ENCODE peak calls at places on chromosomes 3 and 15, in five cellular contexts. X, Y, V, I and Q are unnamed samples.

GRCh38 chr3:194049394-194049793 is 86.6 kb upstream of the HES1 start:
- DNase-seq in X (no peak), Y (no peak), V (no peak), I (no peak), Q (no peak)

GRCh38 chr3:24128195-24129005 is 183.3 kb downstream of the NR1D2 start:
- DNase-seq in X (no peak), Y (no peak), V (no peak), I (peak), Q (no peak)

GRCh38 chr15:60729850-60730458 is 251.0 kb upstream of the ICE2 start:
- DNase-seq in X (no peak), Y (no peak), V (no peak), I (no peak), Q (no peak)

GRCh38 chr3:140270329-140270728 is 335.3 kb downstream of the CLSTN2 start:
- DNase-seq in X (no peak), Y (no peak), V (no peak), I (no peak), Q (no peak)

GRCh38 chr15:70096215-70096974 is 1.3 kb downstream of the TLE3 start:
- DNase-seq in X (peak), Y (no peak), V (peak), I (no peak), Q (peak)

GRCh38 chr3:79367803-79368202 is 400.0 kb downstream of the ROBO1 start:
- DNase-seq in X (no peak), Y (no peak), V (no peak), I (no peak), Q (no peak)

GRCh38 chr3:149534671-149535394 is 60.3 kb downstream of the TM4SF4 start:
- DNase-seq in X (no peak), Y (no peak), V (no peak), I (peak), Q (no peak)

GRCh38 chr3:14333215-14333614 is 69.2 kb upstream of the SLC6A6 start:
- DNase-seq in X (no peak), Y (no peak), V (no peak), I (no peak), Q (no peak)

GRCh38 chr15:70197318-70197944 is 99.7 kb upstream of the TLE3 start:
- DNase-seq in X (no peak), Y (no peak), V (no peak), I (no peak), Q (no peak)

GRCh38 chr3:188421836-188422540 is 268.0 kb downstream of the LPP start:
- DNase-seq in X (no peak), Y (no peak), V (no peak), I (no peak), Q (no peak)

GRCh38 chr15:98667521-98668179 is 19.3 kb downstream of the IGF1R start:
- DNase-seq in X (no peak), Y (no peak), V (no peak), I (no peak), Q (no peak)

GRCh38 chr3:123929325-123929724 is 31.7 kb downstream of the CCDC14 start:
- DNase-seq in X (no peak), Y (no peak), V (no peak), I (no peak), Q (no peak)

GRCh38 chr3:30299674-30300423 is 306.6 kb upstream of the TGFBR2 start:
- DNase-seq in X (no peak), Y (no peak), V (no peak), I (no peak), Q (no peak)

GRCh38 chr15:42083916-42084315 is 10.4 kb downstream of the PLA2G4D start:
- DNase-seq in X (no peak), Y (no peak), V (no peak), I (no peak), Q (no peak)

GRCh38 chr3:115989927-115990326 is 366.6 kb downstream of the GAP43 start:
- DNase-seq in X (no peak), Y (no peak), V (no peak), I (no peak), Q (no peak)

GRCh38 chr15:44029003-44029402 is 166.1 kb downstream of the FRMD5 start:
- DNase-seq in X (no peak), Y (no peak), V (no peak), I (no peak), Q (no peak)

GRCh38 chr3:189664311-189664710 is 33.1 kb downstream of the TP63 start:
- DNase-seq in X (no peak), Y (no peak), V (no peak), I (no peak), Q (no peak)

GRCh38 chr3:98778383-98778782 is 15.2 kb downstream of the ST3GAL6 start:
- DNase-seq in X (no peak), Y (no peak), V (no peak), I (no peak), Q (no peak)

GRCh38 chr15:62506217-62506805 is 341.2 kb upstream of the C2CD4B start:
- DNase-seq in X (no peak), Y (no peak), V (no peak), I (no peak), Q (no peak)

GRCh38 chr15:31799711-31800321 is 230.5 kb upstream of the CHRNA7 start:
- DNase-seq in X (no peak), Y (no peak), V (no peak), I (no peak), Q (no peak)

GRCh38 chr15:69499521-69500201 is 47.0 kb downstream of the RPLP1 start:
- DNase-seq in X (no peak), Y (no peak), V (no peak), I (no peak), Q (no peak)

GRCh38 chr3:37753428-37753827 is 108.3 kb upstream of the CTDSPL start:
- DNase-seq in X (no peak), Y (no peak), V (no peak), I (peak), Q (no peak)